ENCODE peak calls at places on chromosomes 16 and 17, in six cellular contexts. F, W, Q, S, T and V are unnamed samples.

GRCh38 chr17:71147906-71148305 is 972.9 kb upstream of the SOX9 start:
- DNase-seq in F (no peak), W (no peak), Q (no peak), S (no peak), T (no peak), V (no peak)

GRCh38 chr17:79617740-79618382 is 7.0 kb upstream of the RBFOX3 start:
- DNase-seq in F (no peak), W (no peak), Q (no peak), S (no peak), T (no peak), V (no peak)

GRCh38 chr16:28204622-28205021 is 7.1 kb downstream of the XPO6 start:
- DNase-seq in F (no peak), W (no peak), Q (no peak), S (no peak), T (no peak), V (no peak)

GRCh38 chr16:10566613-10567012 is 13.8 kb downstream of the EMP2 start:
- DNase-seq in F (no peak), W (no peak), Q (no peak), S (no peak), T (no peak), V (no peak)

GRCh38 chr17:58507123-58507634 is 7.3 kb downstream of the MTMR4 start:
- DNase-seq in F (no peak), W (no peak), Q (no peak), S (no peak), T (no peak), V (no peak)

GRCh38 chr17:8611135-8611534 is 19.4 kb downstream of the MYH10 start:
- DNase-seq in F (no peak), W (no peak), Q (no peak), S (no peak), T (no peak), V (no peak)

GRCh38 chr17:21019976-21020575 is 22.7 kb downstream of the USP22 start:
- DNase-seq in F (no peak), W (no peak), Q (peak; percentile 11), S (peak; percentile 54), T (peak; percentile 21), V (no peak)

GRCh38 chr17:81807839-81808238 is 3.9 kb downstream of the GCGR start:
- DNase-seq in F (no peak), W (no peak), Q (no peak), S (no peak), T (no peak), V (no peak)

GRCh38 chr17:46978489-46979022 is 497 bp downstream of the RPRML start:
- DNase-seq in F (no peak), W (no peak), Q (no peak), S (peak; percentile 35), T (no peak), V (no peak)

GRCh38 chr17:76826290-76827138 is 41.7 kb upstream of the MGAT5B start:
- DNase-seq in F (no peak), W (no peak), Q (no peak), S (no peak), T (no peak), V (no peak)

GRCh38 chr17:48002920-48003685 is 32.2 kb downstream of the CDK5RAP3 start:
- DNase-seq in F (no peak), W (no peak), Q (no peak), S (peak; percentile 94), T (no peak), V (no peak)